ENCODE peak calls at places on chromosomes 5 and 9, in four cellular contexts. B is tibial artery, O is A549, G is lower lobe of right lung. J is an unnamed sample.

GRCh38 chr5:158382473-158382872 is 523.5 kb upstream of the CLINT1 start:
- DNase-seq in O (peak; percentile 66), G (peak; percentile 68), B (peak; percentile 88), J (peak; percentile 98)

GRCh38 chr9:11414241-11414640 is 801.4 kb upstream of the PTPRD start:
- DNase-seq in B (no peak), O (no peak), G (no peak), J (no peak)

GRCh38 chr5:138666226-138666742 is 86.9 kb upstream of the CTNNA1 start:
- DNase-seq in G (no peak), B (no peak), O (no peak), J (no peak)

GRCh38 chr9:132809677-132810076 is 68.4 kb downstream of the AK8 start:
- DNase-seq in O (no peak), G (no peak), B (no peak), J (no peak)

GRCh38 chr9:93452710-93453046 is 703 bp downstream of the FAM120AOS start:
- DNase-seq in B (no peak), G (peak; percentile 60), O (no peak), J (no peak)

GRCh38 chr5:80245986-80246781 is 9.7 kb downstream of the SERINC5 start:
- DNase-seq in O (no peak), G (no peak), B (no peak), J (peak; percentile 50)

GRCh38 chr5:90446961-90447360 is 27.6 kb downstream of the MBLAC2 start:
- DNase-seq in G (no peak), B (no peak), O (no peak), J (no peak)

GRCh38 chr9:129838707-129839259 is 3.5 kb downstream of the USP20 start:
- DNase-seq in G (no peak), O (no peak), B (no peak), J (peak; percentile 84)

GRCh38 chr9:126864771-126865170 is 4.3 kb downstream of the ZBTB34 start:
- DNase-seq in B (no peak), G (no peak), O (no peak), J (no peak)

GRCh38 chr9:20844916-20845315 is 160.9 kb downstream of the FOCAD start:
- DNase-seq in G (no peak), B (no peak), O (no peak), J (no peak)

GRCh38 chr9:122053056-122053455 is 40.1 kb downstream of the TTLL11 start:
- DNase-seq in O (no peak), G (no peak), B (no peak), J (no peak)

GRCh38 chr9:115759411-115759810 is 394.2 kb upstream of the PAPPA start:
- DNase-seq in O (no peak), G (no peak), B (no peak), J (no peak)

GRCh38 chr5:119036101-119036762 is 34.7 kb upstream of the DMXL1 start:
- DNase-seq in B (no peak), O (peak; percentile 55), G (no peak), J (peak; percentile 93)

GRCh38 chr9:35859310-35859994 is 10.7 kb downstream of the OR13J1 start:
- DNase-seq in G (no peak), O (peak; percentile 42), B (no peak), J (no peak)

GRCh38 chr5:138623053-138623452 is 47.9 kb upstream of the HSPA9 start:
- DNase-seq in O (no peak), G (no peak), B (peak; percentile 38), J (no peak)

GRCh38 chr9:86794356-86795046 is 152.8 kb downstream of the GAS1 start:
- DNase-seq in G (no peak), B (no peak), O (no peak), J (no peak)

GRCh38 chr5:181234455-181235306 is 9.0 kb downstream of the RACK1 start:
- DNase-seq in G (no peak), B (no peak), O (no peak), J (no peak)

GRCh38 chr5:9156282-9156681 is 389.6 kb downstream of the SEMA5A start:
- DNase-seq in B (peak; percentile 31), G (no peak), O (peak; percentile 5), J (peak; percentile 8)

GRCh38 chr9:105950894-105951293 is 256.6 kb downstream of the TMEM38B start:
- DNase-seq in O (no peak), G (no peak), B (no peak), J (no peak)

GRCh38 chr5:42927730-42928129 is 112.4 kb downstream of the ANXA2R start:
- DNase-seq in G (no peak), O (no peak), B (no peak), J (no peak)
- H3K27ac ChIP-seq in G (no peak overlapping the region), O (no peak overlapping the region), B (no peak overlapping the region), J (no peak overlapping the region)

DNA sequence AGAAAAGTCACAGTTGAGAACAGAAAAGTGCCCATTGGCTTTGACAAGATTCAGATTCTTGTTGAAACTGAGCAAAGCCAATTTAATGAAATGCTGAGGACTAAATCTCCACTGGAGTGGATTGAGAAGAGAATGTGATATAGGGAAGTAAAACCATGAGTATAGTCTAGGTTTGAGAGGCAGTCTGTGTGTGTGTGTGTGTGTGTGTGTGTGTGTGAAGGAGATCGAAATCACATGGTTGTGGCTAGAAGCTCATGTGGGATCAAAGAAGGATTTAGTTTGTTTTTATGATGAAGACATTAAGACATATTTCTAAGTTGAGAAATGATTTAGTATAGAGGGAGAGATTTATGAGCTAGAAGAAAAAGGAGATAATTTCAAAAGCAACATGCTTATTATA is 275.7 kb upstream of the DAB2 start:
- DNase-seq in O (no peak), B (no peak), G (no peak), J (no peak)
- TF ChIP-seq CTCF in O (no peak), B (no peak), G (no peak), J (no peak)

GRCh38 chr5:33312631-33313030 is 128.1 kb upstream of the TARS1 start:
- DNase-seq in O (no peak), B (no peak), G (no peak), J (no peak)

GRCh38 chr5:33309780-33310345 is 130.9 kb upstream of the TARS1 start:
- DNase-seq in B (no peak), G (no peak), O (no peak), J (no peak)

GRCh38 chr5:33309076-33309475 is 131.7 kb upstream of the TARS1 start:
- DNase-seq in B (no peak), O (no peak), G (no peak), J (no peak)

GRCh38 chr5:33311893-33312292 is 128.9 kb upstream of the TARS1 start:
- DNase-seq in O (peak; percentile 27), B (no peak), G (no peak), J (peak; percentile 67)

GRCh38 chr5:33310471-33310870 is 130.3 kb upstream of the TARS1 start:
- DNase-seq in B (no peak), G (no peak), O (peak; percentile 12), J (peak; percentile 66)
- H3K27ac ChIP-seq in B (no peak overlapping the region), G (no peak overlapping the region), O (peak overlapping the region; percentile 54), J (peak overlapping the region; percentile 85)

GRCh38 chr5:93582677-93583524 is at the start of gene NR2F1:
- DNase-seq in G (peak; percentile 52), O (peak; percentile 95), B (peak; percentile 54), J (peak; percentile 63)
- TF ChIP-seq CTCF in G (no peak), O (no peak), B (peak; percentile 68), J (no peak)